ENCODE peak calls at places on chromosomes 4 and X, in nine cellular contexts. E is epithelial cell of prostate, P is kidney tubule cell, O is iris pigment epithelial cell, B is iPS-NIHi11, L is fibroblast of pulmonary artery, Y is lung microvascular endothelial cell, W is heart left ventricle, A is endodermal cell. S is an unnamed sample.

GRCh38 chr4:55762815-55763214 is 56.8 kb upstream of the EXOC1L start:
- DNase-seq in O (no peak), B (no peak), L (no peak), W (no peak), Y (no peak), P (no peak), A (no peak), E (no peak), S (peak)

GRCh38 chr4:26434030-26434639 is 56.1 kb downstream of the CCKAR start:
- DNase-seq in P (no peak), O (peak), Y (no peak), E (no peak), A (no peak), L (peak), B (no peak), W (no peak), S (no peak)

GRCh38 chr4:879730-880079 is 52.4 kb downstream of the GAK start:
- DNase-seq in W (no peak), P (peak), E (no peak), A (no peak), O (peak), B (no peak), L (no peak), Y (no peak), S (no peak)

GRCh38 chr4:7983296-7983695 is 43.6 kb upstream of the AFAP1 start:
- DNase-seq in P (no peak), B (no peak), A (no peak), E (no peak), O (no peak), Y (no peak), L (no peak), W (no peak), S (no peak)

GRCh38 chr4:83129258-83129657 is 14.7 kb upstream of the PLAC8 start:
- DNase-seq in W (no peak), E (no peak), B (no peak), P (no peak), Y (no peak), O (no peak), A (no peak), L (no peak), S (no peak)

GRCh38 chr4:113588895-113589668 is 172.5 kb downstream of the CAMK2D start:
- DNase-seq in P (no peak), Y (no peak), O (no peak), A (no peak), L (no peak), E (no peak), W (no peak), B (no peak), S (no peak)

GRCh38 chr4:1872918-1873269 is 1.7 kb downstream of the NSD2 start:
- DNase-seq in A (no peak), P (peak), B (no peak), O (peak), E (no peak), L (peak), W (no peak), Y (peak), S (no peak)

GRCh38 chr4:97123573-97123972 is 1019.7 kb downstream of the STPG2 start:
- DNase-seq in O (no peak), L (no peak), Y (no peak), B (no peak), A (no peak), P (no peak), E (no peak), W (no peak), S (no peak)

GRCh38 chrX:7147978-7148824 is at the start of gene PUDP:
- DNase-seq in E (no peak), P (peak), B (peak), L (peak), O (peak), W (peak), Y (peak), A (peak), S (peak)

GRCh38 chr4:52982246-52982950 is 120.3 kb downstream of the RASL11B start:
- DNase-seq in O (peak), W (no peak), L (peak), B (peak), Y (peak), P (peak), E (no peak), A (no peak), S (peak)

GRCh38 chr4:13627185-13627605 is 330 bp downstream of the BOD1L1 start:
- DNase-seq in B (no peak), Y (peak), O (peak), W (peak), L (no peak), E (no peak), A (no peak), P (no peak), S (no peak)

GRCh38 chrX:97673135-97673534 is 789.4 kb downstream of the RPA4 start:
- DNase-seq in A (no peak), L (no peak), O (no peak), B (no peak), Y (no peak), W (no peak), P (no peak), E (no peak), S (no peak)

GRCh38 chr4:179124957-179125356 is 1682.7 kb upstream of the AGA start:
- DNase-seq in L (no peak), E (peak), W (no peak), P (no peak), Y (no peak), A (no peak), O (no peak), B (no peak), S (no peak)

GRCh38 chr4:188992706-188993105 is 853.5 kb downstream of the TRIML1 start:
- DNase-seq in E (no peak), B (no peak), Y (no peak), O (peak), A (no peak), W (no peak), L (no peak), P (no peak), S (no peak)

GRCh38 chrX:71809886-71810285 is 46.7 kb downstream of the CXorf49B start:
- DNase-seq in E (peak), W (no peak), P (peak), B (no peak), A (no peak), Y (no peak), L (no peak), O (no peak), S (no peak)

GRCh38 chrX:1212532-1212931 is at the start of gene CRLF2:
- DNase-seq in W (no peak), B (no peak), L (no peak), O (no peak), A (peak), Y (peak), P (no peak), E (no peak), S (no peak)

GRCh38 chr4:109465065-109465464 is 31.4 kb downstream of the SEC24B start:
- DNase-seq in A (no peak), B (no peak), P (no peak), Y (peak), W (no peak), L (peak), O (no peak), E (no peak), S (no peak)

GRCh38 chrX:37755073-37755472 is 24.8 kb upstream of the CYBB start:
- DNase-seq in P (no peak), E (no peak), A (no peak), Y (no peak), B (no peak), O (no peak), W (no peak), L (no peak), S (no peak)